ENCODE peak calls at places on chromosomes 13 and 19, in ten cellular contexts. V is NCI-H345; O is A549; A is activated CD4-positive, alpha-beta T cell treated with anti-CD3 and anti-CD28 coated beads for 36 hours; C is left lung; H is frontal cortex; U is heart left ventricle; S is naive thymus-derived CD8-positive, alpha-beta T cell; D is aorta; T is CD8-positive, alpha-beta T cell. B is an unnamed sample.

GRCh38 chr19:5539431-5539833 is 28.3 kb downstream of the TINCR start:
- DNase-seq in V (peak; percentile 20), O (no peak), A (no peak), C (no peak), H (peak; percentile 31), U (peak; percentile 36), S (no peak), D (no peak), T (no peak), B (peak; percentile 31)

GRCh38 chr13:44764334-44764733 is 188.2 kb upstream of the TSC22D1 start:
- DNase-seq in V (no peak), O (no peak), A (no peak), C (no peak), H (no peak), U (no peak), S (no peak), D (no peak), T (no peak), B (no peak)

GRCh38 chr13:45367358-45367757 is 26.4 kb upstream of the TPT1 start:
- DNase-seq in V (peak; percentile 11), O (peak; percentile 63), A (peak; percentile 96), C (peak; percentile 83), H (no peak), U (no peak), S (peak; percentile 87), D (peak; percentile 80), T (peak; percentile 98), B (peak; percentile 64)

GRCh38 chr19:39082745-39083598 is 1.2 kb upstream of the ACP7 start:
- DNase-seq in V (no peak), O (no peak), A (no peak), C (no peak), H (peak; percentile 44), U (no peak), S (no peak), D (no peak), T (no peak), B (peak; percentile 36)

GRCh38 chr19:30679286-30679685 is 307.1 kb downstream of the ZNF536 start:
- DNase-seq in V (no peak), O (no peak), A (no peak), C (no peak), H (no peak), U (no peak), S (no peak), D (peak; percentile 52), T (no peak), B (no peak)

GRCh38 chr13:53191091-53191490 is 162.5 kb downstream of the OLFM4 start:
- DNase-seq in V (no peak), O (no peak), A (no peak), C (no peak), H (no peak), U (no peak), S (no peak), D (no peak), T (no peak), B (no peak)

GRCh38 chr19:38049105-38049649 is 142.2 kb downstream of the SIPA1L3 start:
- DNase-seq in V (no peak), O (no peak), A (peak; percentile 73), C (peak; percentile 41), H (no peak), U (no peak), S (peak; percentile 12), D (no peak), T (peak; percentile 71), B (no peak)

GRCh38 chr13:73767747-73768315 is 366.4 kb downstream of the KLF12 start:
- DNase-seq in V (peak; percentile 31), O (no peak), A (peak; percentile 59), C (no peak), H (no peak), U (no peak), S (no peak), D (no peak), T (peak; percentile 48), B (peak; percentile 74)